ENCODE peak calls at places on chromosomes 11 and 22, in four cellular contexts. N is CD8-positive, alpha-beta memory T cell; I is stimulated activated CD8-positive, alpha-beta memory T cell treated with anti-CD3 and anti-CD28 coated beads, Interleukin-15, amount 100 ng/mL, for 1 hour; V is LHCN-M2. J is an unnamed sample.

GRCh38 chr11:70826541-70826943 is 425.8 kb downstream of the SHANK2 start:
- DNase-seq in N (no peak), I (no peak), V (peak), J (no peak)

GRCh38 chr11:66192181-66192888 is 76.1 kb upstream of the RAB1B start:
- DNase-seq in N (no peak), I (no peak), V (no peak), J (no peak)

GRCh38 chr11:125154380-125155099 is 10.0 kb upstream of the PKNOX2 start:
- DNase-seq in N (no peak), I (no peak), V (no peak), J (no peak)

GRCh38 chr22:17706947-17707346 is 67.3 kb downstream of the BID start:
- DNase-seq in N (no peak), I (no peak), V (no peak), J (no peak)

GRCh38 chr11:94948070-94948617 is 25.2 kb downstream of the CWC15 start:
- DNase-seq in N (no peak), I (no peak), V (peak), J (no peak)

GRCh38 chr11:77063861-77064260 is 2.9 kb upstream of the CAPN5 start:
- DNase-seq in N (no peak), I (no peak), V (no peak), J (no peak)

GRCh38 chr22:38109391-38110000 is 988 bp downstream of the BAIAP2L2 start:
- DNase-seq in N (peak), I (no peak), V (peak), J (no peak)

GRCh38 chr22:17369553-17370035 is 334 bp downstream of the CECR2 start:
- DNase-seq in N (no peak), I (no peak), V (no peak), J (peak)

GRCh38 chr11:6576471-6577373 is 26.7 kb downstream of the RRP8 start:
- DNase-seq in N (no peak), I (no peak), V (peak), J (no peak)

GRCh38 chr11:27008811-27009535 is 15.1 kb downstream of the FIBIN start:
- DNase-seq in N (no peak), I (no peak), V (no peak), J (no peak)

GRCh38 chr11:29018631-29019030 is 910.4 kb downstream of the METTL15 start:
- DNase-seq in N (no peak), I (no peak), V (peak), J (no peak)

GRCh38 chr22:43819691-43820670 is 7.9 kb upstream of the EFCAB6 start:
- DNase-seq in N (no peak), I (no peak), V (no peak), J (no peak)

GRCh38 chr11:2202071-2202899 is 30.7 kb upstream of the TH start:
- DNase-seq in N (no peak), I (no peak), V (no peak), J (no peak)

GRCh38 chr11:115958089-115959000 is 454.1 kb upstream of the CADM1 start:
- DNase-seq in N (no peak), I (no peak), V (no peak), J (no peak)

GRCh38 chr22:49525776-49526535 is 301.7 kb downstream of the BRD1 start:
- DNase-seq in N (peak), I (no peak), V (no peak), J (no peak)

GRCh38 chr11:127105578-127105977 is 105.0 kb upstream of the KIRREL3 start:
- DNase-seq in N (no peak), I (no peak), V (no peak), J (no peak)

GRCh38 chr11:128294001-128294684 is 293.2 kb downstream of the ETS1 start:
- DNase-seq in N (no peak), I (no peak), V (no peak), J (no peak)

GRCh38 chr11:98798333-98798732 is 222.4 kb upstream of the CNTN5 start:
- DNase-seq in N (no peak), I (no peak), V (no peak), J (no peak)